ENCODE peak calls at places on chromosomes 12 and 14, in four cellular contexts. S, W, A and T are unnamed samples.

GRCh38 chr12:2640281-2640680 is 154.5 kb upstream of the FKBP4 start:
- DNase-seq in S (no peak), W (no peak), A (peak; percentile 91), T (no peak)

GRCh38 chr12:52945389-52946232 is 3.3 kb upstream of the KRT18 start:
- DNase-seq in S (no peak), W (no peak), A (no peak), T (peak; percentile 11)

GRCh38 chr14:89445252-89445973 is 28.4 kb upstream of the FOXN3 start:
- DNase-seq in S (no peak), W (no peak), A (no peak), T (no peak)

GRCh38 chr12:87368259-87368658 is 660.9 kb downstream of the C12orf50 start:
- DNase-seq in S (no peak), W (no peak), A (peak; percentile 95), T (no peak)

GRCh38 chr12:124509676-124510300 is 57.6 kb downstream of the NCOR2 start:
- DNase-seq in S (no peak), W (peak; percentile 80), A (peak; percentile 55), T (no peak)

GRCh38 chr12:49548822-49549648 is 10.2 kb downstream of the KCNH3 start:
- DNase-seq in S (no peak), W (no peak), A (peak; percentile 87), T (no peak)

GRCh38 chr14:24132061-24132685 is 1.7 kb downstream of the FITM1 start:
- DNase-seq in S (no peak), W (peak; percentile 58), A (peak; percentile 94), T (no peak)

GRCh38 chr12:132071001-132071810 is 72.9 kb downstream of the DDX51 start:
- DNase-seq in S (no peak), W (no peak), A (no peak), T (no peak)

GRCh38 chr12:56804169-56804568 is 41.0 kb downstream of the HSD17B6 start:
- DNase-seq in S (no peak), W (no peak), A (no peak), T (no peak)

GRCh38 chr14:92880851-92881250 is 42.1 kb upstream of the CHGA start:
- DNase-seq in S (no peak), W (no peak), A (peak; percentile 80), T (peak; percentile 80)

GRCh38 chr12:4809449-4810218 is 89.4 kb downstream of the GALNT8 start:
- DNase-seq in S (peak; percentile 18), W (no peak), A (peak; percentile 71), T (peak; percentile 36)

GRCh38 chr12:94327819-94328218 is 131.8 kb downstream of the CEP83 start:
- DNase-seq in S (no peak), W (no peak), A (no peak), T (no peak)

GRCh38 chr12:57049890-57050289 is at the start of gene MYO1A:
- DNase-seq in S (no peak), W (no peak), A (peak; percentile 14), T (no peak)

GRCh38 chr12:93135286-93136239 is 206.5 kb upstream of the EEA1 start:
- DNase-seq in S (no peak), W (no peak), A (peak; percentile 93), T (no peak)

GRCh38 chr14:33765251-33765650 is 185.6 kb downstream of the EGLN3 start:
- DNase-seq in S (peak; percentile 62), W (peak; percentile 51), A (peak; percentile 17), T (peak; percentile 95)

GRCh38 chr12:109951751-109952150 is 44.4 kb downstream of the GIT2 start:
- DNase-seq in S (no peak), W (peak; percentile 66), A (peak; percentile 67), T (no peak)

GRCh38 chr12:14362347-14362746 is 3.1 kb upstream of the ATF7IP start:
- DNase-seq in S (no peak), W (no peak), A (no peak), T (no peak)

GRCh38 chr14:81727243-81727642 is 193.6 kb upstream of the SEL1L start:
- DNase-seq in S (no peak), W (no peak), A (peak; percentile 86), T (peak; percentile 54)

GRCh38 chr14:74985028-74985310 is 17.8 kb upstream of the EIF2B2 start:
- DNase-seq in S (no peak), W (no peak), A (no peak), T (no peak)

GRCh38 chr14:91367173-91368171 is 50.1 kb downstream of the CCDC88C start:
- DNase-seq in S (no peak), W (no peak), A (no peak), T (no peak)

GRCh38 chr12:24937553-24938244 is 11.2 kb downstream of the BCAT1 start:
- DNase-seq in S (no peak), W (no peak), A (no peak), T (no peak)

GRCh38 chr12:67968725-67969124 is 20.5 kb upstream of the IFNG-AS1 start:
- DNase-seq in S (no peak), W (no peak), A (no peak), T (no peak)

GRCh38 chr12:43551971-43552559 is at the start of gene ADAMTS20:
- DNase-seq in S (peak; percentile 88), W (no peak), A (no peak), T (peak; percentile 90)

GRCh38 chr14:74083784-74084276 is 423 bp downstream of the ALDH6A1 start:
- DNase-seq in S (no peak), W (no peak), A (peak; percentile 42), T (peak; percentile 16)

GRCh38 chr12:93970892-93971688 is 177.3 kb upstream of the PLXNC1 start:
- DNase-seq in S (no peak), W (no peak), A (peak; percentile 34), T (no peak)

GRCh38 chr12:92971869-92972524 is 42.9 kb upstream of the EEA1 start:
- DNase-seq in S (no peak), W (no peak), A (no peak), T (no peak)

GRCh38 chr12:51869490-51869865 is 18.4 kb upstream of the ANKRD33 start:
- DNase-seq in S (no peak), W (no peak), A (peak; percentile 56), T (peak; percentile 46)

GRCh38 chr12:114327765-114328164 is 78.2 kb downstream of the TBX5 start:
- DNase-seq in S (no peak), W (no peak), A (no peak), T (no peak)

GRCh38 chr14:68820999-68821683 is 28.3 kb upstream of the ZFP36L1 start:
- DNase-seq in S (no peak), W (no peak), A (no peak), T (no peak)

GRCh38 chr12:24014853-24015590 is 65.6 kb upstream of the SOX5 start:
- DNase-seq in S (no peak), W (no peak), A (no peak), T (peak; percentile 56)

GRCh38 chr14:81172353-81172752 is 48.4 kb downstream of the GTF2A1 start:
- DNase-seq in S (no peak), W (no peak), A (no peak), T (peak; percentile 27)

GRCh38 chr12:47808574-47809380 is 10.9 kb downstream of the HDAC7 start:
- DNase-seq in S (no peak), W (no peak), A (no peak), T (no peak)

GRCh38 chr14:21846227-21846885 is 172.7 kb upstream of the OR4E1 start:
- DNase-seq in S (peak; percentile 50), W (no peak), A (peak; percentile 47), T (peak; percentile 98)